ENCODE peak calls at places on chromosomes 4 and X, in nine cellular contexts. Z is PC-3; S is CD4-positive, alpha-beta T cell; F is HS-27A; G is GM20000; V is HS-5; D is hepatic stellate cell; N is breast epithelium; E is aorta. L is an unnamed sample.

GRCh38 chr4:37970702-37971101 is 10.5 kb downstream of the PTTG2 start:
- DNase-seq in Z (peak), S (peak), F (no peak), G (no peak), V (no peak), D (peak), N (peak), E (peak), L (peak)

GRCh38 chr4:186104895-186105720 is 604 bp downstream of the FAM149A start:
- DNase-seq in Z (no peak), S (no peak), F (no peak), G (peak), V (no peak), D (peak), N (no peak), E (peak), L (no peak)

GRCh38 chrX:107878106-107878505 is 52.4 kb downstream of the MID2 start:
- DNase-seq in Z (no peak), S (no peak), F (no peak), G (no peak), V (no peak), D (no peak), N (no peak), E (no peak), L (no peak)

GRCh38 chrX:111519215-111519614 is 7.8 kb downstream of the SERTM2 start:
- DNase-seq in Z (no peak), S (no peak), F (no peak), G (no peak), V (no peak), D (no peak), N (no peak), E (no peak), L (no peak)

GRCh38 chr4:182531555-182532162 is 288.5 kb downstream of the TENM3 start:
- DNase-seq in Z (no peak), S (no peak), F (no peak), G (no peak), V (no peak), D (no peak), N (no peak), E (no peak), L (no peak)

GRCh38 chr4:185127021-185127925 is 15.8 kb upstream of the SLC25A4 start:
- DNase-seq in Z (no peak), S (no peak), F (no peak), G (peak), V (no peak), D (peak), N (no peak), E (peak), L (no peak)

GRCh38 chr4:164501074-164501473 is 252.9 kb upstream of the SMIM31 start:
- DNase-seq in Z (peak), S (no peak), F (peak), G (no peak), V (peak), D (no peak), N (no peak), E (no peak), L (no peak)

GRCh38 chr4:25769251-25769650 is 93.5 kb downstream of the SEL1L3 start:
- DNase-seq in Z (no peak), S (no peak), F (no peak), G (no peak), V (no peak), D (peak), N (no peak), E (no peak), L (no peak)

GRCh38 chr4:88441696-88442095 is 15.2 kb upstream of the HERC5 start:
- DNase-seq in Z (no peak), S (no peak), F (no peak), G (no peak), V (no peak), D (no peak), N (no peak), E (no peak), L (no peak)

L was measured in NCI-H2029.